ENCODE peak calls at places on chromosome 11, in six cellular contexts. O is activated T-cell treated with anti-CD3 and anti-CD28 coated beads for 1 hour, Y is GM23248, F is fibroblast of the aortic adventitia, J is naive B cell, B is GM20000. D is an unnamed sample.

GRCh38 chr11:58921778-58922390 is 17.4 kb upstream of the GLYATL1 start:
- DNase-seq in Y (no peak), O (no peak), B (no peak), F (no peak), J (no peak), D (no peak)

GRCh38 chr11:73566977-73567755 is 30.7 kb downstream of the FAM168A start:
- DNase-seq in F (peak; percentile 44), O (no peak), B (no peak), Y (no peak), J (no peak), D (no peak)

GRCh38 chr11:11476499-11476898 is 123.4 kb upstream of the CSNK2A3 start:
- DNase-seq in Y (no peak), J (no peak), O (no peak), F (no peak), B (no peak), D (no peak)

GRCh38 chr11:62390237-62390636 is 28.6 kb upstream of the SCGB1A1 start:
- DNase-seq in O (no peak), B (no peak), J (no peak), F (no peak), Y (no peak), D (no peak)

GRCh38 chr11:111091341-111091740 is 154.2 kb upstream of the POU2AF2 start:
- DNase-seq in O (no peak), Y (peak; percentile 2), J (no peak), F (peak; percentile 68), B (no peak), D (no peak)

GRCh38 chr11:27028653-27029052 is 12.0 kb upstream of the BBOX1 start:
- DNase-seq in J (no peak), F (peak; percentile 79), B (no peak), Y (peak; percentile 54), O (no peak), D (no peak)

GRCh38 chr11:118615282-118615979 is 8.0 kb downstream of the PHLDB1 start:
- DNase-seq in O (no peak), J (no peak), B (no peak), F (no peak), Y (no peak), D (peak; percentile 63)

GRCh38 chr11:126163074-126163700 is 48.3 kb downstream of the RPUSD4 start:
- DNase-seq in Y (peak; percentile 98), F (peak; percentile 70), O (no peak), B (no peak), J (no peak), D (peak; percentile 93)